ENCODE peak calls at places on chromosomes 4 and X, in nine cellular contexts. One of them, this sample, is unnamed.

GRCh38 chr4:184826315-184827266 is 823 bp upstream of the ACSL1 start:
- DNase-seq in SJSA1: no peak
- DNase-seq in M059J: no peak
- DNase-seq in brain pericyte: no peak
- DNase-seq in HL-60: peak
- DNase-seq in mammary epithelial cell: no peak
- DNase-seq in neural crest cell: no peak
- DNase-seq in activated CD8-positive, alpha-beta memory T cell treated with anti-CD3 and anti-CD28 coated beads, Interleukin-2, amount 50 U/mL, for 4 hours: peak
- DNase-seq in naive B cell: peak
- DNase-seq in this sample: no peak

GRCh38 chr4:124152130-124152529 is 560.4 kb downstream of the ANKRD50 start:
- DNase-seq in SJSA1: no peak
- DNase-seq in M059J: peak
- DNase-seq in brain pericyte: no peak
- DNase-seq in HL-60: peak
- DNase-seq in mammary epithelial cell: no peak
- DNase-seq in neural crest cell: no peak
- DNase-seq in activated CD8-positive, alpha-beta memory T cell treated with anti-CD3 and anti-CD28 coated beads, Interleukin-2, amount 50 U/mL, for 4 hours: no peak
- DNase-seq in naive B cell: no peak
- DNase-seq in this sample: no peak

GRCh38 chr4:22488136-22488535 is 27.7 kb downstream of the ADGRA3 start:
- DNase-seq in SJSA1: no peak
- DNase-seq in M059J: no peak
- DNase-seq in brain pericyte: no peak
- DNase-seq in HL-60: no peak
- DNase-seq in mammary epithelial cell: no peak
- DNase-seq in neural crest cell: no peak
- DNase-seq in activated CD8-positive, alpha-beta memory T cell treated with anti-CD3 and anti-CD28 coated beads, Interleukin-2, amount 50 U/mL, for 4 hours: no peak
- DNase-seq in naive B cell: no peak
- DNase-seq in this sample: no peak

GRCh38 chrX:149074429-149074828 is 430.7 kb downstream of the IDS start:
- DNase-seq in SJSA1: no peak
- DNase-seq in M059J: peak
- DNase-seq in brain pericyte: peak
- DNase-seq in HL-60: peak
- DNase-seq in mammary epithelial cell: no peak
- DNase-seq in neural crest cell: no peak
- DNase-seq in activated CD8-positive, alpha-beta memory T cell treated with anti-CD3 and anti-CD28 coated beads, Interleukin-2, amount 50 U/mL, for 4 hours: no peak
- DNase-seq in naive B cell: no peak
- DNase-seq in this sample: no peak

GRCh38 chrX:75596178-75596577 is 73.3 kb upstream of the ZDHHC15 start:
- DNase-seq in SJSA1: no peak
- DNase-seq in M059J: no peak
- DNase-seq in brain pericyte: no peak
- DNase-seq in HL-60: no peak
- DNase-seq in mammary epithelial cell: no peak
- DNase-seq in neural crest cell: no peak
- DNase-seq in activated CD8-positive, alpha-beta memory T cell treated with anti-CD3 and anti-CD28 coated beads, Interleukin-2, amount 50 U/mL, for 4 hours: no peak
- DNase-seq in naive B cell: no peak
- DNase-seq in this sample: no peak

GRCh38 chr4:127558489-127559407 is 74.0 kb upstream of the INTU start:
- DNase-seq in SJSA1: no peak
- DNase-seq in M059J: no peak
- DNase-seq in brain pericyte: no peak
- DNase-seq in HL-60: no peak
- DNase-seq in mammary epithelial cell: no peak
- DNase-seq in neural crest cell: no peak
- DNase-seq in activated CD8-positive, alpha-beta memory T cell treated with anti-CD3 and anti-CD28 coated beads, Interleukin-2, amount 50 U/mL, for 4 hours: no peak
- DNase-seq in naive B cell: no peak
- DNase-seq in this sample: no peak

GRCh38 chr4:133095591-133095990 is 53.5 kb upstream of the PCDH10 start:
- DNase-seq in SJSA1: no peak
- DNase-seq in M059J: peak
- DNase-seq in brain pericyte: no peak
- DNase-seq in HL-60: no peak
- DNase-seq in mammary epithelial cell: no peak
- DNase-seq in neural crest cell: no peak
- DNase-seq in activated CD8-positive, alpha-beta memory T cell treated with anti-CD3 and anti-CD28 coated beads, Interleukin-2, amount 50 U/mL, for 4 hours: no peak
- DNase-seq in naive B cell: no peak
- DNase-seq in this sample: no peak

GRCh38 chr4:23934915-23935314 is 45.1 kb upstream of the PPARGC1A start:
- DNase-seq in SJSA1: no peak
- DNase-seq in M059J: peak
- DNase-seq in brain pericyte: peak
- DNase-seq in HL-60: peak
- DNase-seq in mammary epithelial cell: peak
- DNase-seq in neural crest cell: no peak
- DNase-seq in activated CD8-positive, alpha-beta memory T cell treated with anti-CD3 and anti-CD28 coated beads, Interleukin-2, amount 50 U/mL, for 4 hours: no peak
- DNase-seq in naive B cell: no peak
- DNase-seq in this sample: no peak

GRCh38 chrX:104343408-104344129 is 88.8 kb upstream of the ESX1 start:
- DNase-seq in SJSA1: peak
- DNase-seq in M059J: peak
- DNase-seq in brain pericyte: peak
- DNase-seq in HL-60: peak
- DNase-seq in mammary epithelial cell: peak
- DNase-seq in neural crest cell: peak
- DNase-seq in activated CD8-positive, alpha-beta memory T cell treated with anti-CD3 and anti-CD28 coated beads, Interleukin-2, amount 50 U/mL, for 4 hours: no peak
- DNase-seq in naive B cell: peak
- DNase-seq in this sample: no peak

GRCh38 chr4:86107112-86107511 is 252.7 kb downstream of the MAPK10 start:
- DNase-seq in SJSA1: no peak
- DNase-seq in M059J: no peak
- DNase-seq in brain pericyte: no peak
- DNase-seq in HL-60: no peak
- DNase-seq in mammary epithelial cell: no peak
- DNase-seq in neural crest cell: no peak
- DNase-seq in activated CD8-positive, alpha-beta memory T cell treated with anti-CD3 and anti-CD28 coated beads, Interleukin-2, amount 50 U/mL, for 4 hours: no peak
- DNase-seq in naive B cell: no peak
- DNase-seq in this sample: no peak

GRCh38 chrX:22110729-22111494 is 78.8 kb downstream of the PHEX start:
- DNase-seq in SJSA1: no peak
- DNase-seq in M059J: no peak
- DNase-seq in brain pericyte: no peak
- DNase-seq in HL-60: no peak
- DNase-seq in mammary epithelial cell: peak
- DNase-seq in neural crest cell: no peak
- DNase-seq in activated CD8-positive, alpha-beta memory T cell treated with anti-CD3 and anti-CD28 coated beads, Interleukin-2, amount 50 U/mL, for 4 hours: no peak
- DNase-seq in naive B cell: no peak
- DNase-seq in this sample: no peak

GRCh38 chr4:76208005-76208765 is 5.4 kb downstream of the SCARB2 start:
- DNase-seq in SJSA1: peak
- DNase-seq in M059J: peak
- DNase-seq in brain pericyte: peak
- DNase-seq in HL-60: no peak
- DNase-seq in mammary epithelial cell: peak
- DNase-seq in neural crest cell: no peak
- DNase-seq in activated CD8-positive, alpha-beta memory T cell treated with anti-CD3 and anti-CD28 coated beads, Interleukin-2, amount 50 U/mL, for 4 hours: no peak
- DNase-seq in naive B cell: no peak
- DNase-seq in this sample: no peak

GRCh38 chr4:100742045-100742444 is 224.2 kb upstream of the EMCN start:
- DNase-seq in SJSA1: no peak
- DNase-seq in M059J: peak
- DNase-seq in brain pericyte: peak
- DNase-seq in HL-60: peak
- DNase-seq in mammary epithelial cell: peak
- DNase-seq in neural crest cell: no peak
- DNase-seq in activated CD8-positive, alpha-beta memory T cell treated with anti-CD3 and anti-CD28 coated beads, Interleukin-2, amount 50 U/mL, for 4 hours: no peak
- DNase-seq in naive B cell: no peak
- DNase-seq in this sample: no peak

GRCh38 chr4:3069661-3070199 is 4.6 kb downstream of the HTT-AS start:
- DNase-seq in SJSA1: no peak
- DNase-seq in M059J: no peak
- DNase-seq in brain pericyte: no peak
- DNase-seq in HL-60: no peak
- DNase-seq in mammary epithelial cell: no peak
- DNase-seq in neural crest cell: no peak
- DNase-seq in activated CD8-positive, alpha-beta memory T cell treated with anti-CD3 and anti-CD28 coated beads, Interleukin-2, amount 50 U/mL, for 4 hours: no peak
- DNase-seq in naive B cell: no peak
- DNase-seq in this sample: no peak

GRCh38 chr4:40056722-40057539 is at the start of gene N4BP2:
- DNase-seq in SJSA1: peak
- DNase-seq in M059J: peak
- DNase-seq in brain pericyte: peak
- DNase-seq in HL-60: peak
- DNase-seq in mammary epithelial cell: peak
- DNase-seq in neural crest cell: peak
- DNase-seq in activated CD8-positive, alpha-beta memory T cell treated with anti-CD3 and anti-CD28 coated beads, Interleukin-2, amount 50 U/mL, for 4 hours: peak
- DNase-seq in naive B cell: peak
- DNase-seq in this sample: no peak

GRCh38 chrX:18617351-18617750 is 54.6 kb downstream of the RS1 start:
- DNase-seq in SJSA1: peak
- DNase-seq in M059J: peak
- DNase-seq in brain pericyte: no peak
- DNase-seq in HL-60: no peak
- DNase-seq in mammary epithelial cell: peak
- DNase-seq in neural crest cell: no peak
- DNase-seq in activated CD8-positive, alpha-beta memory T cell treated with anti-CD3 and anti-CD28 coated beads, Interleukin-2, amount 50 U/mL, for 4 hours: no peak
- DNase-seq in naive B cell: no peak
- DNase-seq in this sample: no peak

GRCh38 chr4:43778187-43778915 is 670.3 kb downstream of the KCTD8 start:
- DNase-seq in SJSA1: no peak
- DNase-seq in M059J: no peak
- DNase-seq in brain pericyte: no peak
- DNase-seq in HL-60: no peak
- DNase-seq in mammary epithelial cell: no peak
- DNase-seq in neural crest cell: no peak
- DNase-seq in activated CD8-positive, alpha-beta memory T cell treated with anti-CD3 and anti-CD28 coated beads, Interleukin-2, amount 50 U/mL, for 4 hours: no peak
- DNase-seq in naive B cell: peak
- DNase-seq in this sample: no peak

GRCh38 chr4:26368685-26369084 is 47.9 kb downstream of the RBPJ start:
- DNase-seq in SJSA1: no peak
- DNase-seq in M059J: peak
- DNase-seq in brain pericyte: no peak
- DNase-seq in HL-60: no peak
- DNase-seq in mammary epithelial cell: no peak
- DNase-seq in neural crest cell: no peak
- DNase-seq in activated CD8-positive, alpha-beta memory T cell treated with anti-CD3 and anti-CD28 coated beads, Interleukin-2, amount 50 U/mL, for 4 hours: no peak
- DNase-seq in naive B cell: no peak
- DNase-seq in this sample: no peak

GRCh38 chr4:174040287-174040686 is 243.2 kb downstream of the FBXO8 start:
- DNase-seq in SJSA1: no peak
- DNase-seq in M059J: no peak
- DNase-seq in brain pericyte: no peak
- DNase-seq in HL-60: no peak
- DNase-seq in mammary epithelial cell: no peak
- DNase-seq in neural crest cell: no peak
- DNase-seq in activated CD8-positive, alpha-beta memory T cell treated with anti-CD3 and anti-CD28 coated beads, Interleukin-2, amount 50 U/mL, for 4 hours: no peak
- DNase-seq in naive B cell: no peak
- DNase-seq in this sample: no peak

GRCh38 chr4:140790171-140790570 is 34.0 kb upstream of the TBC1D9 start:
- DNase-seq in SJSA1: no peak
- DNase-seq in M059J: no peak
- DNase-seq in brain pericyte: no peak
- DNase-seq in HL-60: no peak
- DNase-seq in mammary epithelial cell: no peak
- DNase-seq in neural crest cell: no peak
- DNase-seq in activated CD8-positive, alpha-beta memory T cell treated with anti-CD3 and anti-CD28 coated beads, Interleukin-2, amount 50 U/mL, for 4 hours: no peak
- DNase-seq in naive B cell: no peak
- DNase-seq in this sample: no peak

GRCh38 chr4:137896221-137896737 is 345.9 kb downstream of the SLC7A11 start:
- DNase-seq in SJSA1: peak
- DNase-seq in M059J: no peak
- DNase-seq in brain pericyte: no peak
- DNase-seq in HL-60: no peak
- DNase-seq in mammary epithelial cell: no peak
- DNase-seq in neural crest cell: no peak
- DNase-seq in activated CD8-positive, alpha-beta memory T cell treated with anti-CD3 and anti-CD28 coated beads, Interleukin-2, amount 50 U/mL, for 4 hours: no peak
- DNase-seq in naive B cell: no peak
- DNase-seq in this sample: no peak

GRCh38 chrX:56800801-56801200 is 71.8 kb downstream of the NBDY start:
- DNase-seq in SJSA1: no peak
- DNase-seq in M059J: no peak
- DNase-seq in brain pericyte: no peak
- DNase-seq in HL-60: no peak
- DNase-seq in mammary epithelial cell: no peak
- DNase-seq in neural crest cell: no peak
- DNase-seq in activated CD8-positive, alpha-beta memory T cell treated with anti-CD3 and anti-CD28 coated beads, Interleukin-2, amount 50 U/mL, for 4 hours: peak
- DNase-seq in naive B cell: peak
- DNase-seq in this sample: no peak

GRCh38 chr4:19406789-19407188 is 844.9 kb upstream of the SLIT2 start:
- DNase-seq in SJSA1: no peak
- DNase-seq in M059J: no peak
- DNase-seq in brain pericyte: no peak
- DNase-seq in HL-60: no peak
- DNase-seq in mammary epithelial cell: no peak
- DNase-seq in neural crest cell: no peak
- DNase-seq in activated CD8-positive, alpha-beta memory T cell treated with anti-CD3 and anti-CD28 coated beads, Interleukin-2, amount 50 U/mL, for 4 hours: no peak
- DNase-seq in naive B cell: no peak
- DNase-seq in this sample: no peak